ENCODE peak calls at places on chromosomes 2 and 18, in four cellular contexts. One of them, this sample, is unnamed.

GRCh38 chr2:160666019-160666676 is 172.5 kb upstream of the RBMS1 start:
- DNase-seq in A549: peak
- DNase-seq in mammary epithelial cell: peak
- DNase-seq in WERI-Rb-1: no peak
- DNase-seq in this sample: peak

GRCh38 chr2:171754254-171754939 is 67.1 kb downstream of the DYNC1I2 start:
- DNase-seq in mammary epithelial cell: no peak
- DNase-seq in WERI-Rb-1: no peak
- DNase-seq in A549: no peak
- DNase-seq in this sample: no peak

GRCh38 chr2:44056947-44057346 is 61.2 kb upstream of the LRPPRC start:
- DNase-seq in mammary epithelial cell: no peak
- DNase-seq in A549: no peak
- DNase-seq in WERI-Rb-1: no peak
- DNase-seq in this sample: no peak

GRCh38 chr18:74316257-74317180 is 880 bp downstream of the C18orf63 start:
- DNase-seq in WERI-Rb-1: no peak
- DNase-seq in mammary epithelial cell: peak
- DNase-seq in A549: peak
- DNase-seq in this sample: no peak

GRCh38 chr2:240786871-240787311 is 33.1 kb downstream of the KIF1A start:
- DNase-seq in mammary epithelial cell: no peak
- DNase-seq in A549: no peak
- DNase-seq in WERI-Rb-1: no peak
- DNase-seq in this sample: no peak

GRCh38 chr2:66435963-66436362 is 1.0 kb downstream of the MEIS1 start:
- DNase-seq in A549: no peak
- DNase-seq in mammary epithelial cell: no peak
- DNase-seq in WERI-Rb-1: no peak
- DNase-seq in this sample: no peak

GRCh38 chr2:156538083-156538504 is 101.9 kb downstream of the GPD2 start:
- DNase-seq in WERI-Rb-1: no peak
- DNase-seq in A549: no peak
- DNase-seq in mammary epithelial cell: no peak
- DNase-seq in this sample: no peak

GRCh38 chr2:201452058-201452736 is 657 bp downstream of the STRADB start:
- DNase-seq in WERI-Rb-1: no peak
- DNase-seq in mammary epithelial cell: peak
- DNase-seq in A549: no peak
- DNase-seq in this sample: no peak

GRCh38 chr2:191486584-191487320 is 191.2 kb upstream of the NABP1 start:
- DNase-seq in mammary epithelial cell: peak
- DNase-seq in WERI-Rb-1: no peak
- DNase-seq in A549: no peak
- DNase-seq in this sample: peak

GRCh38 chr2:239015769-239016675 is 168.1 kb downstream of the TWIST2 start:
- DNase-seq in mammary epithelial cell: no peak
- DNase-seq in A549: no peak
- DNase-seq in WERI-Rb-1: no peak
- DNase-seq in this sample: no peak

GRCh38 chr18:3251963-3252277 is 4.3 kb downstream of the MYL12A start:
- DNase-seq in WERI-Rb-1: no peak
- DNase-seq in A549: no peak
- DNase-seq in mammary epithelial cell: no peak
- DNase-seq in this sample: no peak

GRCh38 chr18:74373428-74373827 is 57.8 kb downstream of the C18orf63 start:
- DNase-seq in mammary epithelial cell: no peak
- DNase-seq in A549: no peak
- DNase-seq in WERI-Rb-1: no peak
- DNase-seq in this sample: no peak

GRCh38 chr2:96138146-96139145 is at the start of gene ASTL:
- DNase-seq in mammary epithelial cell: peak
- DNase-seq in WERI-Rb-1: peak
- DNase-seq in A549: peak
- DNase-seq in this sample: no peak

GRCh38 chr2:43144265-43144664 is 82.1 kb downstream of the ZFP36L2 start:
- DNase-seq in mammary epithelial cell: no peak
- DNase-seq in A549: no peak
- DNase-seq in WERI-Rb-1: no peak
- DNase-seq in this sample: no peak

GRCh38 chr2:164839914-164840457 is 1.6 kb downstream of the COBLL1 start:
- DNase-seq in A549: no peak
- DNase-seq in WERI-Rb-1: no peak
- DNase-seq in mammary epithelial cell: peak
- DNase-seq in this sample: no peak

GRCh38 chr2:36476411-36476810 is 120.8 kb downstream of the CRIM1 start:
- DNase-seq in mammary epithelial cell: no peak
- DNase-seq in WERI-Rb-1: no peak
- DNase-seq in A549: no peak
- DNase-seq in this sample: no peak

GRCh38 chr18:42525905-42526304 is 570.9 kb downstream of the PIK3C3 start:
- DNase-seq in A549: no peak
- DNase-seq in WERI-Rb-1: no peak
- DNase-seq in mammary epithelial cell: no peak
- DNase-seq in this sample: no peak

GRCh38 chr2:237674731-237675276 is 47.4 kb downstream of the LRRFIP1 start:
- DNase-seq in mammary epithelial cell: peak
- DNase-seq in A549: no peak
- DNase-seq in WERI-Rb-1: no peak
- DNase-seq in this sample: peak

GRCh38 chr2:179263015-179263414 is 1.6 kb downstream of the SESTD1 start:
- DNase-seq in WERI-Rb-1: no peak
- DNase-seq in mammary epithelial cell: peak
- DNase-seq in A549: no peak
- DNase-seq in this sample: no peak

GRCh38 chr2:86584164-86584913 is 21.1 kb upstream of the CHMP3 start:
- DNase-seq in mammary epithelial cell: peak
- DNase-seq in WERI-Rb-1: no peak
- DNase-seq in A549: no peak
- DNase-seq in this sample: no peak

GRCh38 chr2:240376739-240377138 is 58.7 kb upstream of the GPC1 start:
- DNase-seq in WERI-Rb-1: no peak
- DNase-seq in mammary epithelial cell: no peak
- DNase-seq in A549: no peak
- DNase-seq in this sample: no peak

GRCh38 chr2:24046930-24047702 is at the start of gene WDCP:
- DNase-seq in mammary epithelial cell: peak
- DNase-seq in WERI-Rb-1: peak
- DNase-seq in A549: peak
- DNase-seq in this sample: peak

GRCh38 chr2:24046599-24046929 is 627 bp downstream of the WDCP start:
- DNase-seq in A549: no peak
- DNase-seq in WERI-Rb-1: no peak
- DNase-seq in mammary epithelial cell: no peak
- DNase-seq in this sample: no peak

GRCh38 chr2:24048662-24049484 is 668 bp upstream of the FKBP1B start:
- DNase-seq in WERI-Rb-1: no peak
- DNase-seq in A549: no peak
- DNase-seq in mammary epithelial cell: peak
- DNase-seq in this sample: no peak

GRCh38 chr2:24047703-24048033 is 477 bp upstream of the WDCP start:
- DNase-seq in mammary epithelial cell: no peak
- DNase-seq in WERI-Rb-1: no peak
- DNase-seq in A549: no peak
- DNase-seq in this sample: no peak

DNA sequence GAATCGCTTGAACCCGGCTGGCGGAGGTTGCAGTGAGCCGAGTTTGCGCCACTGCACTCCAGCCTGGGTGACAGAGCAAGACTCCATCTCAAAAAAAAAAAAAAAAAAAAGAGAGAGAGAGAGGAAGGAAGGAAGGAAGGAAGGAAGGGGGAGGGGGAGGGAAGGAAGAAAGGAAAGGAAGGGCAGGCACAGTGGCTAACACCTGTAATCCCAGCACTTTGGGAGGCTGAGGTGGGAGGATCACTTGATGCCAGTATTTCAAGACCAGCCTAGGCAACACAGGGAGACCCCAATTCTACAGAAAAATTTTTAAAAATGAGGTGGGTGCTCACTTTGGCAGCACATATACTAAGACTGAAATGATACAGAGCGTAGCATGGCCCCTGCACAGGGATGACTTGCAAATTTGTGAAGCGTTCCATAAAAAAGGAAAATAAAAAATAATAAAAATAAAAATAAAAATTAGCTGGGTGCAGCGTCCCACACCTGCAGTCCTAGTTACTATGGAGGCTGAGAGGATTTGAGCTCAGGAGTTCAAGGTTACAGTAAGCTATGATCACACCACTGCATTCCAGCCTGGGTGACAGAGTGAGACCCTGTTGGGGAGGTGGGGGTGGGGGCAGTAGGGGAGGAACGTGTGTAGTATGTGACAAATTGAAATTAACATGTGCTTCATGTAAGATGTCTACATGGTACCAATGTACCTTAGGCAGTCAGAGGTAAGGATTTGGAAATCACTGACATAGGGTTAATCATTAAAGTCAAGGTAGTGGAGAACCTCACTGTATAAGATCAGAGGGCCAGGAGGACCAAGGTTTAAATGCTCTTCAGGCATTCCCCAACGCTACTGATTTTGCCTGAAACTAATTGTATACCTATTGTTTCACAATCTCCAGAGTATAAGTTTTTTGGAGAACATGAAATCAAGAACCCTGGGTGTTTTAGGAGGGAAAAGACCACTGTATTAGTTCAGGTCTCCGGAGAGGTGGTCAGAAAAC is 1.4 kb downstream of the WDCP start:
- DNase-seq in A549: no peak
- DNase-seq in mammary epithelial cell: no peak
- DNase-seq in WERI-Rb-1: no peak
- DNase-seq in this sample: no peak
- H3K4me3 ChIP-seq in A549: peak
- H3K4me3 ChIP-seq in mammary epithelial cell: peak
- H3K4me3 ChIP-seq in WERI-Rb-1: peak
- H3K4me3 ChIP-seq in this sample: peak

DNA sequence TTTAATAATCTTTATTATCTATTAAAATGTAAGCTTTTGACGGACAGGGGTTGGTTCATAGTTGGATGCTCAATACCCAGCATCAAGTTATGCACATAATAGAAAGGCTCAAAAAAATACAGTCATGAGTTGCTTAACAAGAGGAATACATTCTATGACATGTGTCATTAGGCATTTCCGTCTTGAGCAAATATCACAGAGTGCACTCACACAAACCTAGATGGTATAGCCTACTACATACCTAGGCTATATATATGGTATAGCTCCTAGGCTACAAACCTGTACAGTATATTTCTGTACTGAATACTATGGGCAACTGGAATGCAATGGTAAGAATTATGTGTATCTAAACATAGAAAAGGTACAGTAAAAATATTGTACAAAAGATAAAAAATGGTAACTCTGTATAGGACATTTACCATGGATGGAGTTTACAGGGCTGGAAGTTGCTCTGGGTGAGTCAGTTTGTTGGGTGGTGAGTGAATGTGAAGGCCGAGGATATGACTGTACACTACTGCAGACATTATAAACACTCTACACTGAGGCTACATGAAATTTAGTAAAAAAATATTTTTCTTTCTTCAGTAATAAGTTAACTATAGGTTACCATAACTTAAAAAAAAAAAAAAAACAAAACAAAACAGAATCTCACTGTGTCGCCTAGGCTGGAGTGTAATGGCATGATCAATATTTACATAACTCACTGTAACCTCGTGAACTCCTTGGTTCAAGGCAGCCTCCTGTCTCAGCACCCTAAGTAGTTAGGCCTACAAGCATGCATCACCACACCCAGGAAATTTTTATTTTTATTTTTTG is 201.2 kb downstream of the NBAS start:
- DNase-seq in WERI-Rb-1: no peak
- DNase-seq in A549: no peak
- DNase-seq in mammary epithelial cell: peak
- DNase-seq in this sample: peak
- H3K4me3 ChIP-seq in WERI-Rb-1: no peak
- H3K4me3 ChIP-seq in A549: no peak
- H3K4me3 ChIP-seq in mammary epithelial cell: no peak
- H3K4me3 ChIP-seq in this sample: no peak

GRCh38 chr2:11914455-11914854 is 168.0 kb downstream of the LPIN1 start:
- DNase-seq in A549: no peak
- DNase-seq in mammary epithelial cell: peak
- DNase-seq in WERI-Rb-1: no peak
- DNase-seq in this sample: no peak

GRCh38 chr2:11907178-11907577 is 160.7 kb downstream of the LPIN1 start:
- DNase-seq in mammary epithelial cell: no peak
- DNase-seq in A549: no peak
- DNase-seq in WERI-Rb-1: no peak
- DNase-seq in this sample: no peak

GRCh38 chr2:11915650-11916049 is 169.2 kb downstream of the LPIN1 start:
- DNase-seq in WERI-Rb-1: no peak
- DNase-seq in A549: no peak
- DNase-seq in mammary epithelial cell: no peak
- DNase-seq in this sample: no peak

GRCh38 chr2:11910971-11911370 is 164.5 kb downstream of the LPIN1 start:
- DNase-seq in A549: no peak
- DNase-seq in WERI-Rb-1: no peak
- DNase-seq in mammary epithelial cell: no peak
- DNase-seq in this sample: no peak

DNA sequence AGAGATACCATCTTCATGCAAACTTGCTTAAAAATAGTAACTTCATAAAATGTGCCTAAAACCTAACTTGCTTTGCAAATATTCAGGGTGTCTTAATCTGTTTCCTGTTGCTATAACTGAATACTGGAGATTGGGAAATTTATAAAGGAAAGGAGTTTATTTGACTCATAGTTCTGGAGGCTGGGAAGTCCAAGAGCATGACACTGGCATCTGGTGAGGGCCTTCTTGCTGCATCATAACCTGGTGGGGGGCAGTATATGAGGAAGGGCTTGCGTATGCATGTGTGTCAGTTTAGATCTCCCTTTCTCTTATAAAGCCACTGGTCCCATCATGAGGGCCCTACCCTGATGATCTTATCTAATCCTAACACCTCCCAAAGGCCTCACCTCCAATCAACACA is 166.5 kb downstream of the LPIN1 start:
- DNase-seq in mammary epithelial cell: no peak
- DNase-seq in WERI-Rb-1: no peak
- DNase-seq in A549: no peak
- DNase-seq in this sample: no peak
- H3K4me3 ChIP-seq in mammary epithelial cell: no peak
- H3K4me3 ChIP-seq in WERI-Rb-1: no peak
- H3K4me3 ChIP-seq in A549: no peak
- H3K4me3 ChIP-seq in this sample: no peak

DNA sequence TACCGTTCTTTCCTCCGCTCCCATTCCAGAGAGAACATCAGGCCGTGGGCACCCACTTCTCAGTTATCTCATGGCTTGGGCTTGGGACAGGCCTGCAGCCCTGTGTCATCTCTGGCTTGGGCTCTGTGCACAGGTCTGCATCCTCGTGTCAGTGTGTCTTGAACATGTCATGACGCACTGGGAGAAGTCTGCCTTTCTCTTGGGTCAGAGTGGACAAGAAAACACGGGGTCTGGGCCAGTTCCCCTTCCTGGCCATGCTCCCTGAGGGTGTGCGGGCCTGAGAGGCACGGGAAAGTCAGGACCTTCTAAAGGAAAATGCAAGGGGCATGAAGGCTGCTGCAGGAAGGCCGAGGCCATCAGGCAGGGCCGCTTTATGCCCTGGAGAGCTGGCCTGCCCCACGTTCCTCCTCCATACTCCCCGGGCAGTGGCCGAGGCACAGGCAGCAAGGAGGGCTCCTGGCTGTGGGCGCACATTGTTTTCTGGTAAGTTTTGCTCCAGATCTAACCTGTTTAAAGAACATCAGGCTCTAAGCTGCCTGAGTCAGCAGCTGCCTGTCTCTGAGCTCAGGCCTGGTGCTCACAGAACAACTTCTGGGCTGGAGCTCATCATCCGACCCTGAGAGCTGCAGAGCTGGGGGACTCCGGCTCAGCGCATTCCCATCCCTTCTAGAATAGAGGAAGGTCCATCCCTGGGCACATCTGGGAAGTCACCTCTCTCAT is 54.3 kb upstream of the PXDN start:
- DNase-seq in A549: no peak
- DNase-seq in mammary epithelial cell: no peak
- DNase-seq in WERI-Rb-1: no peak
- DNase-seq in this sample: no peak
- H3K4me3 ChIP-seq in A549: no peak
- H3K4me3 ChIP-seq in mammary epithelial cell: no peak
- H3K4me3 ChIP-seq in WERI-Rb-1: no peak
- H3K4me3 ChIP-seq in this sample: no peak